ENCODE peak calls at places on chromosomes 11 and 22, in four cellular contexts. H is anterior cingulate cortex, N is neural progenitor cell, L is ureter. A is an unnamed sample.

GRCh38 chr11:58254936-58255335 is 13.1 kb downstream of the OR10W1 start:
- DNase-seq in N (no peak), H (no peak), L (no peak), A (no peak)

GRCh38 chr11:48037709-48038468 is 57.5 kb downstream of the PTPRJ start:
- DNase-seq in L (no peak), N (no peak), H (no peak), A (peak)

GRCh38 chr11:12016246-12016645 is 7.8 kb upstream of the DKK3 start:
- DNase-seq in N (no peak), L (no peak), H (no peak), A (no peak)

GRCh38 chr22:50530280-50530856 is 556 bp upstream of the TYMP start:
- DNase-seq in N (peak), L (peak), H (no peak), A (peak)

GRCh38 chr11:67310246-67311050 is 7.1 kb downstream of the SSH3 start:
- DNase-seq in H (no peak), N (no peak), L (peak), A (no peak)

GRCh38 chr22:49218142-49218541 is 609.5 kb downstream of the BRD1 start:
- DNase-seq in H (no peak), L (no peak), N (no peak), A (no peak)

GRCh38 chr11:83866655-83867054 is 580.5 kb upstream of the CCDC90B start:
- DNase-seq in N (no peak), H (no peak), L (no peak), A (no peak)

GRCh38 chr11:115391598-115391997 is 112.6 kb downstream of the CADM1 start:
- DNase-seq in H (no peak), L (no peak), N (peak), A (no peak)

GRCh38 chr11:126307706-126308105 is 3.8 kb downstream of the DCPS start:
- DNase-seq in H (peak), L (no peak), N (peak), A (peak)

GRCh38 chr11:68008381-68009337 is 1.5 kb upstream of the ALDH3B1 start:
- DNase-seq in L (peak), H (peak), N (no peak), A (no peak)

GRCh38 chr11:132245558-132246385 is 875.4 kb downstream of the NTM start:
- DNase-seq in H (no peak), N (no peak), L (no peak), A (no peak)

GRCh38 chr11:17927041-17927440 is 85.8 kb downstream of the SERGEF start:
- DNase-seq in N (no peak), H (no peak), L (no peak), A (no peak)

GRCh38 chr11:134640971-134641968 is 229.2 kb upstream of the B3GAT1 start:
- DNase-seq in L (peak), H (no peak), N (no peak), A (no peak)

GRCh38 chr11:75035911-75036536 is 47.3 kb downstream of the NEU3 start:
- DNase-seq in L (no peak), H (peak), N (no peak), A (no peak)

GRCh38 chr11:8342821-8343681 is 79.4 kb upstream of the LMO1 start:
- DNase-seq in L (no peak), H (no peak), N (no peak), A (no peak)

GRCh38 chr11:102592634-102593581 is 32.2 kb downstream of the MMP20 start:
- DNase-seq in N (peak), H (no peak), L (no peak), A (peak)

GRCh38 chr11:58811499-58811898 is 33.0 kb downstream of the GLYATL2 start:
- DNase-seq in H (no peak), N (no peak), L (no peak), A (no peak)

GRCh38 chr22:43200031-43200430 is 13.1 kb upstream of the TTLL12 start:
- DNase-seq in N (no peak), H (no peak), L (no peak), A (no peak)

GRCh38 chr11:125887373-125888324 is at the start of gene HYLS1:
- DNase-seq in L (peak), H (peak), N (peak), A (peak)

A was measured in fibroblast of the aortic adventitia.